ENCODE peak calls at places on chromosome 20, in nine cellular contexts. M, Y, O, D, B, Z, V, X and T are unnamed samples.

GRCh38 chr20:25623225-25623735 is 534 bp downstream of the NANP start:
- DNase-seq in Y (peak; percentile 41), Z (peak; percentile 15), D (no peak), O (peak; percentile 58), M (peak; percentile 0), X (peak; percentile 31), V (peak; percentile 54), B (no peak), T (peak; percentile 21)

GRCh38 chr20:53826597-53827291 is 233.1 kb upstream of the ZNF217 start:
- DNase-seq in M (no peak), Z (peak; percentile 84), B (no peak), V (no peak), X (no peak), O (no peak), Y (no peak), D (no peak), T (no peak)

GRCh38 chr20:10492844-10493243 is 57.7 kb downstream of the SLX4IP start:
- DNase-seq in V (no peak), O (no peak), X (no peak), Z (no peak), B (no peak), D (no peak), Y (no peak), M (no peak), T (no peak)

GRCh38 chr20:61285691-61286090 is 33.6 kb downstream of the CDH4 start:
- DNase-seq in M (no peak), B (no peak), Y (no peak), X (no peak), O (no peak), Z (no peak), V (no peak), D (no peak), T (no peak)

GRCh38 chr20:48892849-48893352 is 28.6 kb upstream of the ARFGEF2 start:
- DNase-seq in M (no peak), Y (no peak), D (no peak), O (no peak), Z (no peak), V (no peak), X (no peak), B (no peak), T (no peak)

GRCh38 chr20:51953731-51954340 is 151.5 kb upstream of the SALL4 start:
- DNase-seq in Z (peak; percentile 10), V (no peak), Y (no peak), D (no peak), M (no peak), O (no peak), B (no peak), X (no peak), T (no peak)

GRCh38 chr20:57747889-57748456 is 38.2 kb upstream of the PMEPA1 start:
- DNase-seq in Y (peak; percentile 29), O (no peak), X (peak; percentile 33), Z (no peak), D (no peak), M (no peak), V (no peak), B (no peak), T (no peak)

GRCh38 chr20:2124632-2125131 is 23.1 kb downstream of the STK35 start:
- DNase-seq in Y (no peak), O (no peak), M (no peak), Z (peak; percentile 94), V (no peak), D (no peak), B (no peak), X (no peak), T (no peak)

GRCh38 chr20:3842332-3842930 is 4.2 kb upstream of the MAVS start:
- DNase-seq in X (no peak), B (no peak), V (no peak), M (no peak), Y (no peak), O (no peak), Z (no peak), D (no peak), T (no peak)

DNA sequence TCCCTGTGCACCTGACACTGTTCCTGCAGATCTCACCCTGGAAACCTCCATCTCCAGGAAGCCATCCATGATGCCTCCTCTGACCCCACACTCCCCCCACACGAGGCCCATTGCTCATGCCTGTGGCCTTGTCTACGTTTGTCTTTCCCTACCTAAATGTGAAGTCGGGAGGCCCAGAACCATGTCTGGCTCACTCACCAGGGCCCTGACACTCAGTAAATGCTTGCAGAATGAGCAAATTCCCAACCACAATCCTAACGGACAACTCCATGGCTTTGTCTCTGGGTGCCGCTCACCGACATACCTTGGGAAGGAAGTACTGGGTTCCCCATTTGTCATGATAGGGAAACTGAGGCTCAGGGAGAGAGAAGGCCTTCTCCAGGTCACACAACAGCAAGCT is 7.3 kb downstream of the PEDS1 start:
- DNase-seq in O (no peak), V (no peak), Z (no peak), Y (no peak), B (no peak), X (peak; percentile 79), M (no peak), D (no peak), T (no peak)
- H3K4me1 ChIP-seq in O (peaks cover 22% of the 10 kb centered on the region), V (peaks cover 51% of the 10 kb centered on the region), Z (peaks cover 11% of the 10 kb centered on the region), Y (peaks cover 11% of the 10 kb centered on the region), B (peaks cover 85% of the 10 kb centered on the region), X (peaks cover 21% of the 10 kb centered on the region), M (peaks cover 64% of the 10 kb centered on the region), D (peaks cover 42% of the 10 kb centered on the region), T (no peaks in the 10 kb centered on the region)

GRCh38 chr20:32463642-32464400 is 105.7 kb downstream of the ASXL1 start:
- DNase-seq in O (no peak), X (no peak), M (no peak), V (no peak), B (no peak), D (no peak), Z (no peak), Y (peak; percentile 48), T (no peak)

GRCh38 chr20:32465092-32465900 is 107.2 kb downstream of the ASXL1 start:
- DNase-seq in O (no peak), Z (no peak), D (no peak), B (no peak), M (no peak), V (no peak), X (peak; percentile 87), Y (no peak), T (no peak)

GRCh38 chr20:32464401-32465091 is 106.4 kb downstream of the ASXL1 start:
- DNase-seq in Y (no peak), M (no peak), B (no peak), X (no peak), O (no peak), Z (no peak), D (no peak), V (no peak), T (no peak)

GRCh38 chr20:32461836-32462600 is 103.9 kb downstream of the ASXL1 start:
- DNase-seq in Y (no peak), B (no peak), V (no peak), M (no peak), D (no peak), O (no peak), X (no peak), Z (no peak), T (no peak)

GRCh38 chr20:32462900-32463641 is 104.9 kb downstream of the ASXL1 start:
- DNase-seq in Y (no peak), X (no peak), O (no peak), D (no peak), Z (no peak), B (no peak), M (no peak), V (no peak), T (no peak)
- H3K4me1 ChIP-seq in Y (peaks cover 20% of the 10 kb centered on the region), X (peaks cover 11% of the 10 kb centered on the region), O (no peaks in the 10 kb centered on the region), D (no peaks in the 10 kb centered on the region), Z (no peaks in the 10 kb centered on the region), B (peaks cover 11% of the 10 kb centered on the region), M (no peaks in the 10 kb centered on the region), V (no peaks in the 10 kb centered on the region), T (no peaks in the 10 kb centered on the region)

DNA sequence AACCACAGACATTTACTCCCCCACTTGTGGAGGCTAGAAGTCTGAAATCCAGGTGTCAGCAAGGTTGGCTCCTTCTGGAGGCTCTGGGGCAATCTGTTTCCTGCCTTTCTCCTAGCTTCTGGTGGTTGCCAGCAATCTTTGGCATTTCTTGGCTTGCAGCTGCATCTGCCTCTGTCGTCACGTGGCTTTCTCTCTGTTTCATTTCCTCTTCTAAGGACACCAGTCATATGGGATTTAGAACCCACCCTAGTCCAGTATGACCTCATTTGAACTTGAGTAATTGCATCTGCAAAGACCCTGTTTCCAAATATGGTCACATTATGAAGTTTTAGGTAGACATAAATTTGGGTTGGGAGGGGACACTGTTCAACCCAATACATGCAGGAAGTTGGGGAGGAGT is 56.2 kb upstream of the EPB41L1 start:
- DNase-seq in O (no peak), X (peak; percentile 63), D (peak; percentile 31), B (no peak), Y (no peak), Z (peak; percentile 95), V (peak; percentile 72), M (no peak), T (peak; percentile 85)
- H3K4me1 ChIP-seq in O (peaks cover 66% of the 10 kb centered on the region), X (peaks cover 8% of the 10 kb centered on the region), D (no peaks in the 10 kb centered on the region), B (no peaks in the 10 kb centered on the region), Y (peaks cover 39% of the 10 kb centered on the region), Z (peaks cover 72% of the 10 kb centered on the region), V (peaks cover 19% of the 10 kb centered on the region), M (peaks cover 73% of the 10 kb centered on the region), T (peaks cover 76% of the 10 kb centered on the region)

GRCh38 chr20:38167466-38167850 is 2.4 kb upstream of the TGM2 start:
- DNase-seq in M (no peak), X (no peak), Z (no peak), D (no peak), Y (no peak), V (no peak), O (no peak), B (no peak), T (no peak)

GRCh38 chr20:38169636-38170035 is 4.6 kb upstream of the TGM2 start:
- DNase-seq in Y (no peak), Z (no peak), V (no peak), X (no peak), D (no peak), O (no peak), M (no peak), B (no peak), T (peak; percentile 40)

GRCh38 chr20:38167851-38168760 is 3.0 kb upstream of the TGM2 start:
- DNase-seq in O (peak; percentile 60), V (no peak), Y (peak; percentile 29), D (peak; percentile 73), X (peak; percentile 97), B (no peak), Z (no peak), M (no peak), T (no peak)

GRCh38 chr20:38170219-38170902 is 5.3 kb upstream of the TGM2 start:
- DNase-seq in Y (no peak), V (no peak), O (no peak), Z (no peak), M (no peak), B (no peak), D (no peak), X (no peak), T (no peak)

DNA sequence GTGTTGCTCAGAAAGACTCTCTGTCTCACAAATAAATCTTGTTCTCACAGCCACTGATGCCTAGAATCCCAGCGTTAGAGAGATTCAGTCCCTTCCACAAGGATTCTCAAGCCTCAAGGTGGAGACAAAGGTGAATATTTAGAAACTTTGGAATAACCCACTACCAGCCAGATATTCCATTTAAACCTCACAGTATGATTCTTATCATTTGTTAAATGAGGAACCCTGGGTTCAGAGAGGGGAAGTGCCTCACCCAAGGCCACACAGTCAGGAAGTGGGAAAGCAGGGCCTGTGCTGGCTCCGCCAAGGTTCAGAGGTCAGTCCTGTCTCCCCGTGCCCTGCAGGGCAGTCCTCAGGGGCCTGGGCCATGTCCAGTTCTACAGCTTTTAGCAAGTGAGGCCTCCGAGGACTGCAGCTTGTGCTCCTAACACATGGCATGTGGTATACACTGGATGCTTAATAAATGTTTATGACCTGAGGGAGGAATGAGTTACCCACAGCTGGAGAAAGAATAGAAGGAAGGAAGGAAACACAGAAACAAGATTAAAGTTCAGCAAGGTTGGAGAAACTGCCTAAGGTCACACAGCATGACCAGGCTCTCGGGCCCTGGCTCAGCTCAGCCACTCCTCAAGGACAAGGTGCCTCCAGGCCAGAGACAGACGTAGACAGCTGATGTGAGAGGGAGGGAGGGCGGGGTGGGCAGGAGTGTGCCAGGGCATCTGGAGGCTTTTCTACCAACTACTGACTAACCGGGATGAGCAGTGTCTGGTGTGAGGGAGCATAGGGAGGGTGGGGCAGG is 3.9 kb upstream of the TGM2 start:
- DNase-seq in D (no peak), V (no peak), O (peak; percentile 49), Z (no peak), M (no peak), B (no peak), Y (no peak), X (no peak), T (no peak)
- H3K4me1 ChIP-seq in D (peaks cover 32% of the 10 kb centered on the region), V (no peaks in the 10 kb centered on the region), O (peaks cover 45% of the 10 kb centered on the region), Z (no peaks in the 10 kb centered on the region), M (peaks cover 51% of the 10 kb centered on the region), B (peaks cover 11% of the 10 kb centered on the region), Y (peaks cover 11% of the 10 kb centered on the region), X (peaks cover 50% of the 10 kb centered on the region), T (peaks cover 15% of the 10 kb centered on the region)